ENCODE peak calls at places on chromosomes 5 and 9, in five cellular contexts. Y is left ventricle myocardium inferior, K is adrenal gland, U is body of pancreas, R is astrocyte of the spinal cord. N is an unnamed sample.

GRCh38 chr9:122263699-122264349 is 816 bp downstream of the RBM18 start:
- DNase-seq in U (no peak), Y (no peak), R (no peak), K (no peak), N (peak; percentile 25)

GRCh38 chr9:131723632-131724031 is 16.2 kb downstream of the RAPGEF1 start:
- DNase-seq in R (no peak), K (no peak), U (no peak), Y (no peak), N (no peak)

GRCh38 chr9:108191065-108191464 is 664.7 kb downstream of the ACTL7B start:
- DNase-seq in R (peak; percentile 13), U (no peak), Y (no peak), K (no peak), N (no peak)

GRCh38 chr5:21806943-21807342 is 1046.2 kb downstream of the CDH12 start:
- DNase-seq in K (peak; percentile 40), U (no peak), R (no peak), Y (no peak), N (peak; percentile 51)

GRCh38 chr5:62127098-62127736 is 178.8 kb upstream of the KIF2A start:
- DNase-seq in Y (no peak), U (no peak), K (no peak), R (no peak), N (no peak)

GRCh38 chr9:110133059-110133458 is 74.9 kb downstream of the C9orf152 start:
- DNase-seq in Y (no peak), R (no peak), K (no peak), U (no peak), N (peak; percentile 72)

GRCh38 chr5:83265318-83265717 is 188.0 kb downstream of the XRCC4 start:
- DNase-seq in Y (no peak), R (peak; percentile 33), U (peak; percentile 38), K (no peak), N (peak; percentile 24)

GRCh38 chr5:134527156-134527960 is 1.9 kb downstream of the JADE2 start:
- DNase-seq in R (peak; percentile 94), Y (peak; percentile 88), K (peak; percentile 87), U (peak; percentile 74), N (peak; percentile 92)

GRCh38 chr5:59036274-59036961 is 453.5 kb downstream of the RAB3C start:
- DNase-seq in U (no peak), K (peak; percentile 5), Y (no peak), R (peak; percentile 95), N (peak; percentile 96)

GRCh38 chr9:5499889-5500398 is 10.4 kb upstream of the PDCD1LG2 start:
- DNase-seq in R (peak; percentile 73), Y (no peak), K (peak; percentile 64), U (no peak), N (peak; percentile 93)

GRCh38 chr9:130450344-130451003 is 5.7 kb downstream of the ASS1 start:
- DNase-seq in K (peak; percentile 49), R (no peak), U (peak; percentile 74), Y (no peak), N (no peak)

GRCh38 chr5:124513216-124513615 is 233.2 kb downstream of the ZNF608 start:
- DNase-seq in K (no peak), Y (no peak), U (no peak), R (no peak), N (no peak)

GRCh38 chr9:114745108-114745848 is 60.6 kb downstream of the TNFSF15 start:
- DNase-seq in U (no peak), Y (no peak), R (peak; percentile 33), K (no peak), N (peak; percentile 29)

GRCh38 chr5:140207250-140207954 is 32.4 kb downstream of the CYSTM1 start:
- DNase-seq in R (no peak), Y (no peak), K (no peak), U (no peak), N (no peak)

DNA sequence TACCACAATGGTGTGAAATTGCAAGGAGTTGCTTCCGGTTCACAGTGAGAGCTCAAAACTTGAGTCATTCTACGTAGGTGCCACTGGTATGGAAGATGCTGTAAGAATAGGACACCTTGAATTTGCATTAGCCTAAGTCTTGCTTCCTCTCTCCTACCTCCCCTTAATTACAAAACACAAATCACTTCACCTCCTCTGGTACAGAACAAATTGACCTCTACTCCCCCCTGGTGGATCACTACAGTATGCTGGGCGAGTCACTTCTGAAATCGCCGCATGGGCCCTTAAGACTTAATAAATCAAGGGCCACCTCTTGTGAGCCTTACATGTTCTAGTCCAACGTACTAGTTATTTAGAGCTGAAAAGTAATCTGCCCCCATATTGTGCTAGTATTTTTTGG is 145.3 kb upstream of the SMARCA2 start:
- DNase-seq in K (peak; percentile 3), Y (no peak), U (peak; percentile 14), R (no peak), N (peak; percentile 6)
- TF ChIP-seq CTCF in K (peak; percentile 22), Y (peak; percentile 54), U (peak; percentile 49), R (peak; percentile 24), N (peak; percentile 29)

GRCh38 chr5:168833936-168834335 is 254.8 kb upstream of the PANK3 start:
- DNase-seq in R (no peak), Y (no peak), U (no peak), K (no peak), N (no peak)
- H3K4me3 ChIP-seq in R (no peak overlapping the region), Y (no peak overlapping the region), U (no peak overlapping the region), K (no peak overlapping the region), N (no peak overlapping the region)

GRCh38 chr9:91894023-91894422 is 56.0 kb downstream of the ROR2 start:
- DNase-seq in Y (no peak), R (no peak), U (no peak), K (no peak), N (no peak)
- TF ChIP-seq CTCF in Y (no peak), R (no peak), U (no peak), K (no peak), N (no peak)

GRCh38 chr5:17223375-17224185 is 6.1 kb downstream of the BASP1 start:
- DNase-seq in R (no peak), K (no peak), Y (no peak), U (no peak), N (no peak)

GRCh38 chr5:17225551-17225950 is 8.1 kb downstream of the BASP1 start:
- DNase-seq in Y (no peak), U (no peak), K (no peak), R (no peak), N (no peak)

GRCh38 chr5:17222679-17223078 is 5.2 kb downstream of the BASP1 start:
- DNase-seq in U (no peak), R (peak; percentile 41), Y (no peak), K (no peak), N (no peak)

GRCh38 chr5:17221843-17222614 is 4.6 kb downstream of the BASP1 start:
- DNase-seq in Y (no peak), K (no peak), R (peak; percentile 64), U (no peak), N (peak; percentile 26)

GRCh38 chr5:17224858-17225436 is 7.5 kb downstream of the BASP1 start:
- DNase-seq in K (no peak), Y (no peak), U (no peak), R (peak; percentile 68), N (peak; percentile 27)
- H3K4me3 ChIP-seq in K (no peak overlapping the region), Y (no peak overlapping the region), U (no peak overlapping the region), R (no peak overlapping the region), N (no peak overlapping the region)

DNA sequence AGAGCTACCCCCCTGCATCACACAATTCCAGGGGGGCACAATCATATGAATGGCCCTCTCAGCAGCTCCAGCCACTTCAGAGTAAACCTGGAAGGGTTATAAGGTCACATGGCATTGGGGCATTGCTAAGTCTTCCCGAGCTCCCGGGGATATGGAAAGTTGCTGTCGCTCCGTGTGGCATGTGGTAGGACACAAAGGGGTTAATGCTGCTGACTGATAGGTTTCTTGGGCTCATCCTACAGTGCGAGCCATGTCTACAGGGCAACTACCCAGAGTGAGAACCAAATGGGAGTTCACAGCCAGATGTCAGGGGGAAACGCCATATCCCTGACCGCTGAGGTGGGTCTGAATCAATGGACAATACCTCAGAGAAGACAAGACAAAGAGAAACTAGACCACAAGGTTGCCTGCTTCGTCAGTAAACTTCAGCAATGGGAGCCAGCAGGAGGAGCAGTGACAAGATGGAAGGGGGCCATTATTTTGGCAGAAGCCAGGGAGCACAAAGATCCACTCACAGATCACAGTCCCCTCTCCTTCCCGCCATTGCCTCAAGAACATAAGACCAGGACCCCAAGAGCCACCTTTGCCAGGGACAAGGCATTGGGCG is 52.4 kb upstream of the SHISAL2B start:
- DNase-seq in Y (no peak), U (no peak), K (no peak), R (no peak), N (no peak)
- TF ChIP-seq CTCF in Y (no peak), U (no peak), K (no peak), R (peak; percentile 14), N (peak; percentile 10)